ENCODE peak calls at places on chromosome 19, in nine cellular contexts. One of them, this sample, is unnamed.

GRCh38 chr19:8592231-8593009 is 15.2 kb upstream of the MYO1F start:
- DNase-seq in activated B cell treated with CpG ODN at 0.5 μM for 24 hours: peak
- DNase-seq in colonic mucosa: peak
- DNase-seq in left ventricle myocardium inferior: peak
- DNase-seq in psoas muscle: peak
- DNase-seq in upper lobe of right lung: peak
- DNase-seq in cardiac muscle cell: peak
- DNase-seq in mucosa of descending colon: peak
- DNase-seq in AG04449: peak
- DNase-seq in this sample: no peak

GRCh38 chr19:13834308-13834790 is 39.1 kb downstream of the ZSWIM4 start:
- DNase-seq in activated B cell treated with CpG ODN at 0.5 μM for 24 hours: no peak
- DNase-seq in colonic mucosa: no peak
- DNase-seq in left ventricle myocardium inferior: no peak
- DNase-seq in psoas muscle: no peak
- DNase-seq in upper lobe of right lung: no peak
- DNase-seq in cardiac muscle cell: no peak
- DNase-seq in mucosa of descending colon: no peak
- DNase-seq in AG04449: no peak
- DNase-seq in this sample: peak

GRCh38 chr19:30696514-30696913 is 324.3 kb downstream of the ZNF536 start:
- DNase-seq in activated B cell treated with CpG ODN at 0.5 μM for 24 hours: no peak
- DNase-seq in colonic mucosa: no peak
- DNase-seq in left ventricle myocardium inferior: no peak
- DNase-seq in psoas muscle: no peak
- DNase-seq in upper lobe of right lung: no peak
- DNase-seq in cardiac muscle cell: peak
- DNase-seq in mucosa of descending colon: no peak
- DNase-seq in AG04449: no peak
- DNase-seq in this sample: no peak

GRCh38 chr19:41801682-41802317 is 5.4 kb downstream of the CEACAM3 start:
- DNase-seq in activated B cell treated with CpG ODN at 0.5 μM for 24 hours: no peak
- DNase-seq in colonic mucosa: no peak
- DNase-seq in left ventricle myocardium inferior: no peak
- DNase-seq in psoas muscle: no peak
- DNase-seq in upper lobe of right lung: no peak
- DNase-seq in cardiac muscle cell: no peak
- DNase-seq in mucosa of descending colon: no peak
- DNase-seq in AG04449: no peak
- DNase-seq in this sample: no peak

GRCh38 chr19:39099341-39099740 is 15.2 kb downstream of the ACP7 start:
- DNase-seq in activated B cell treated with CpG ODN at 0.5 μM for 24 hours: no peak
- DNase-seq in colonic mucosa: no peak
- DNase-seq in left ventricle myocardium inferior: no peak
- DNase-seq in psoas muscle: no peak
- DNase-seq in upper lobe of right lung: no peak
- DNase-seq in cardiac muscle cell: no peak
- DNase-seq in mucosa of descending colon: no peak
- DNase-seq in AG04449: no peak
- DNase-seq in this sample: no peak

GRCh38 chr19:31539386-31539785 is 190.2 kb upstream of the TSHZ3 start:
- DNase-seq in activated B cell treated with CpG ODN at 0.5 μM for 24 hours: no peak
- DNase-seq in colonic mucosa: no peak
- DNase-seq in left ventricle myocardium inferior: no peak
- DNase-seq in psoas muscle: no peak
- DNase-seq in upper lobe of right lung: no peak
- DNase-seq in cardiac muscle cell: no peak
- DNase-seq in mucosa of descending colon: no peak
- DNase-seq in AG04449: no peak
- DNase-seq in this sample: no peak

GRCh38 chr19:55082023-55082851 is 6.6 kb downstream of the EPS8L1 start:
- DNase-seq in activated B cell treated with CpG ODN at 0.5 μM for 24 hours: no peak
- DNase-seq in colonic mucosa: no peak
- DNase-seq in left ventricle myocardium inferior: no peak
- DNase-seq in psoas muscle: no peak
- DNase-seq in upper lobe of right lung: no peak
- DNase-seq in cardiac muscle cell: no peak
- DNase-seq in mucosa of descending colon: peak
- DNase-seq in AG04449: no peak
- DNase-seq in this sample: no peak

GRCh38 chr19:46035986-46036744 is 4.6 kb downstream of the IGFL4 start:
- DNase-seq in activated B cell treated with CpG ODN at 0.5 μM for 24 hours: no peak
- DNase-seq in colonic mucosa: no peak
- DNase-seq in left ventricle myocardium inferior: no peak
- DNase-seq in psoas muscle: no peak
- DNase-seq in upper lobe of right lung: no peak
- DNase-seq in cardiac muscle cell: no peak
- DNase-seq in mucosa of descending colon: no peak
- DNase-seq in AG04449: no peak
- DNase-seq in this sample: no peak

GRCh38 chr19:49132974-49133609 is 13.7 kb downstream of the PPFIA3 start:
- DNase-seq in activated B cell treated with CpG ODN at 0.5 μM for 24 hours: no peak
- DNase-seq in colonic mucosa: peak
- DNase-seq in left ventricle myocardium inferior: peak
- DNase-seq in psoas muscle: no peak
- DNase-seq in upper lobe of right lung: peak
- DNase-seq in cardiac muscle cell: peak
- DNase-seq in mucosa of descending colon: peak
- DNase-seq in AG04449: no peak
- DNase-seq in this sample: no peak

GRCh38 chr19:35505956-35506355 is 7.5 kb downstream of the DMKN start:
- DNase-seq in activated B cell treated with CpG ODN at 0.5 μM for 24 hours: no peak
- DNase-seq in colonic mucosa: no peak
- DNase-seq in left ventricle myocardium inferior: no peak
- DNase-seq in psoas muscle: no peak
- DNase-seq in upper lobe of right lung: no peak
- DNase-seq in cardiac muscle cell: no peak
- DNase-seq in mucosa of descending colon: no peak
- DNase-seq in AG04449: no peak
- DNase-seq in this sample: no peak

GRCh38 chr19:31346184-31346583 is 3.1 kb downstream of the TSHZ3 start:
- DNase-seq in activated B cell treated with CpG ODN at 0.5 μM for 24 hours: no peak
- DNase-seq in colonic mucosa: no peak
- DNase-seq in left ventricle myocardium inferior: no peak
- DNase-seq in psoas muscle: no peak
- DNase-seq in upper lobe of right lung: no peak
- DNase-seq in cardiac muscle cell: no peak
- DNase-seq in mucosa of descending colon: no peak
- DNase-seq in AG04449: no peak
- DNase-seq in this sample: no peak

GRCh38 chr19:2441096-2441752 is 13.8 kb upstream of the TIMM13 start:
- DNase-seq in activated B cell treated with CpG ODN at 0.5 μM for 24 hours: no peak
- DNase-seq in colonic mucosa: no peak
- DNase-seq in left ventricle myocardium inferior: no peak
- DNase-seq in psoas muscle: no peak
- DNase-seq in upper lobe of right lung: no peak
- DNase-seq in cardiac muscle cell: no peak
- DNase-seq in mucosa of descending colon: no peak
- DNase-seq in AG04449: no peak
- DNase-seq in this sample: no peak

GRCh38 chr19:2702170-2703076 is at the start of gene GNG7:
- DNase-seq in activated B cell treated with CpG ODN at 0.5 μM for 24 hours: peak
- DNase-seq in colonic mucosa: peak
- DNase-seq in left ventricle myocardium inferior: peak
- DNase-seq in psoas muscle: peak
- DNase-seq in upper lobe of right lung: peak
- DNase-seq in cardiac muscle cell: peak
- DNase-seq in mucosa of descending colon: peak
- DNase-seq in AG04449: no peak
- DNase-seq in this sample: peak

GRCh38 chr19:1087813-1088418 is 7.3 kb downstream of the POLR2E start:
- DNase-seq in activated B cell treated with CpG ODN at 0.5 μM for 24 hours: peak
- DNase-seq in colonic mucosa: no peak
- DNase-seq in left ventricle myocardium inferior: no peak
- DNase-seq in psoas muscle: peak
- DNase-seq in upper lobe of right lung: no peak
- DNase-seq in cardiac muscle cell: no peak
- DNase-seq in mucosa of descending colon: peak
- DNase-seq in AG04449: no peak
- DNase-seq in this sample: no peak
- TF ChIP-seq CTCF in activated B cell treated with CpG ODN at 0.5 μM for 24 hours: no peak
- TF ChIP-seq CTCF in colonic mucosa: no peak
- TF ChIP-seq CTCF in left ventricle myocardium inferior: no peak
- TF ChIP-seq CTCF in psoas muscle: no peak
- TF ChIP-seq CTCF in upper lobe of right lung: no peak
- TF ChIP-seq CTCF in cardiac muscle cell: no peak
- TF ChIP-seq CTCF in mucosa of descending colon: no peak
- TF ChIP-seq CTCF in AG04449: no peak
- TF ChIP-seq CTCF in this sample: no peak

GRCh38 chr19:6126335-6126974 is 9.0 kb upstream of the ACSBG2 start:
- DNase-seq in activated B cell treated with CpG ODN at 0.5 μM for 24 hours: no peak
- DNase-seq in colonic mucosa: no peak
- DNase-seq in left ventricle myocardium inferior: no peak
- DNase-seq in psoas muscle: no peak
- DNase-seq in upper lobe of right lung: no peak
- DNase-seq in cardiac muscle cell: peak
- DNase-seq in mucosa of descending colon: no peak
- DNase-seq in AG04449: no peak
- DNase-seq in this sample: peak
- TF ChIP-seq CTCF in activated B cell treated with CpG ODN at 0.5 μM for 24 hours: no peak
- TF ChIP-seq CTCF in colonic mucosa: no peak
- TF ChIP-seq CTCF in left ventricle myocardium inferior: peak
- TF ChIP-seq CTCF in psoas muscle: peak
- TF ChIP-seq CTCF in upper lobe of right lung: no peak
- TF ChIP-seq CTCF in cardiac muscle cell: peak
- TF ChIP-seq CTCF in mucosa of descending colon: no peak
- TF ChIP-seq CTCF in AG04449: peak
- TF ChIP-seq CTCF in this sample: peak

GRCh38 chr19:52351512-52351911 is 15.5 kb downstream of the ZNF610 start:
- DNase-seq in activated B cell treated with CpG ODN at 0.5 μM for 24 hours: no peak
- DNase-seq in colonic mucosa: no peak
- DNase-seq in left ventricle myocardium inferior: no peak
- DNase-seq in psoas muscle: no peak
- DNase-seq in upper lobe of right lung: no peak
- DNase-seq in cardiac muscle cell: peak
- DNase-seq in mucosa of descending colon: no peak
- DNase-seq in AG04449: no peak
- DNase-seq in this sample: no peak
- TF ChIP-seq CTCF in activated B cell treated with CpG ODN at 0.5 μM for 24 hours: no peak
- TF ChIP-seq CTCF in colonic mucosa: no peak
- TF ChIP-seq CTCF in left ventricle myocardium inferior: no peak
- TF ChIP-seq CTCF in psoas muscle: no peak
- TF ChIP-seq CTCF in upper lobe of right lung: no peak
- TF ChIP-seq CTCF in cardiac muscle cell: no peak
- TF ChIP-seq CTCF in mucosa of descending colon: no peak
- TF ChIP-seq CTCF in AG04449: no peak
- TF ChIP-seq CTCF in this sample: no peak

DNA sequence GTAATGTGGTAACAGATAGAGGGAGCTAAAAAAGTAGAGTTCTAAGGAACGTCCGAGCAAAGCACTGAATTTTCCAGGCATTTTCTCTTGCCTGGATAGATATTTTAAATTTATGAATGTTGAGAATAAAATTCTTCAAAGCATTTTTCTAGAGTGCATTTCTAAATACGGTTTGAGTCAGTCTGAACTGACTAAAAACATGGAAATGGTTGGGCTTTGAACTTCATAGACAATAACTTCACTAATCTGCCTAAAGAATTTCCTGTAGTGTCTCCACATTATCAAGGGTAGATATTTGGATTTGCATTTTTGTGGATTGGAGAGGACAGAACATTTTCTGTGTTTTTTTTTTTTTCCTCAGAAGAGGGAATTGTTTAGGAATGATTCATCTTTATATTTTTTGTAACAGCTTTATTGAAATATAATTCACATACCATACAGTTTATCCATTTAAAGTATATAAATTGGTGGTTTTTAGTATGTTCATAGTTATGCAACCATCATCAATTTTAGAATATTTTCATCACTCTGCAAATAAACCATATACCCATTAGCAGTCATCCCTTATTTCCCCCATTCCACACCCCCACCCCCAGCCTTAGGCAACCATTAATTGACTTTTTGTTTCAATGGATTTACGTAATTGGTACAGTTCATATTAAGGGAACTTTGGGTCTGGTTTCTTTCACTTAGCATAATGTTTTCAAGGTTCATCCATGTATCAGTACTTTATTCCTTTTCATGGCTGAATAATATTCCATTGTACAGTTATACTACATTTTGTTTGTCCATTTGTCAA is 20.7 kb downstream of the GARRE1 start:
- DNase-seq in activated B cell treated with CpG ODN at 0.5 μM for 24 hours: no peak
- DNase-seq in colonic mucosa: no peak
- DNase-seq in left ventricle myocardium inferior: no peak
- DNase-seq in psoas muscle: no peak
- DNase-seq in upper lobe of right lung: no peak
- DNase-seq in cardiac muscle cell: no peak
- DNase-seq in mucosa of descending colon: no peak
- DNase-seq in AG04449: peak
- DNase-seq in this sample: peak
- TF ChIP-seq CTCF in activated B cell treated with CpG ODN at 0.5 μM for 24 hours: no peak
- TF ChIP-seq CTCF in colonic mucosa: no peak
- TF ChIP-seq CTCF in left ventricle myocardium inferior: no peak
- TF ChIP-seq CTCF in psoas muscle: no peak
- TF ChIP-seq CTCF in upper lobe of right lung: no peak
- TF ChIP-seq CTCF in cardiac muscle cell: no peak
- TF ChIP-seq CTCF in mucosa of descending colon: no peak
- TF ChIP-seq CTCF in AG04449: peak
- TF ChIP-seq CTCF in this sample: no peak

GRCh38 chr19:10634430-10634829 is 9.1 kb downstream of the SLC44A2 start:
- DNase-seq in activated B cell treated with CpG ODN at 0.5 μM for 24 hours: no peak
- DNase-seq in colonic mucosa: no peak
- DNase-seq in left ventricle myocardium inferior: no peak
- DNase-seq in psoas muscle: no peak
- DNase-seq in upper lobe of right lung: no peak
- DNase-seq in cardiac muscle cell: no peak
- DNase-seq in mucosa of descending colon: no peak
- DNase-seq in AG04449: no peak
- DNase-seq in this sample: no peak
- TF ChIP-seq CTCF in activated B cell treated with CpG ODN at 0.5 μM for 24 hours: no peak
- TF ChIP-seq CTCF in colonic mucosa: no peak
- TF ChIP-seq CTCF in left ventricle myocardium inferior: no peak
- TF ChIP-seq CTCF in psoas muscle: no peak
- TF ChIP-seq CTCF in upper lobe of right lung: no peak
- TF ChIP-seq CTCF in cardiac muscle cell: no peak
- TF ChIP-seq CTCF in mucosa of descending colon: no peak
- TF ChIP-seq CTCF in AG04449: no peak
- TF ChIP-seq CTCF in this sample: no peak

This sample was measured in MCF 10A.